ENCODE peak calls at places on chromosomes 3 and 15, in four cellular contexts. One of them, this sample, is unnamed.

GRCh38 chr3:65914740-65915366 is 123.9 kb downstream of the MAGI1 start:
- DNase-seq in upper lobe of right lung: no peak
- DNase-seq in fibroblast of lung: peak; percentile 7
- DNase-seq in epithelial cell of esophagus: no peak
- DNase-seq in this sample: no peak

GRCh38 chr15:32956006-32956405 is 238.2 kb downstream of the GREM1 start:
- DNase-seq in upper lobe of right lung: no peak
- DNase-seq in fibroblast of lung: peak; percentile 96
- DNase-seq in epithelial cell of esophagus: peak; percentile 67
- DNase-seq in this sample: no peak

GRCh38 chr3:66470956-66471686 is 29.7 kb downstream of the LRIG1 start:
- DNase-seq in upper lobe of right lung: no peak
- DNase-seq in fibroblast of lung: no peak
- DNase-seq in epithelial cell of esophagus: no peak
- DNase-seq in this sample: no peak

GRCh38 chr3:185342458-185343169 is 20.3 kb upstream of the MAP3K13 start:
- DNase-seq in upper lobe of right lung: no peak
- DNase-seq in fibroblast of lung: no peak
- DNase-seq in epithelial cell of esophagus: peak; percentile 32
- DNase-seq in this sample: no peak

GRCh38 chr15:77421370-77421700 is 647 bp downstream of the HMG20A start:
- DNase-seq in upper lobe of right lung: no peak
- DNase-seq in fibroblast of lung: no peak
- DNase-seq in epithelial cell of esophagus: peak; percentile 18
- DNase-seq in this sample: no peak

GRCh38 chr15:64536244-64536836 is 76.0 kb downstream of the ZNF609 start:
- DNase-seq in upper lobe of right lung: no peak
- DNase-seq in fibroblast of lung: peak; percentile 78
- DNase-seq in epithelial cell of esophagus: peak; percentile 92
- DNase-seq in this sample: no peak

GRCh38 chr3:67529915-67530314 is 124.5 kb downstream of the SUCLG2 start:
- DNase-seq in upper lobe of right lung: no peak
- DNase-seq in fibroblast of lung: peak; percentile 33
- DNase-seq in epithelial cell of esophagus: no peak
- DNase-seq in this sample: no peak

GRCh38 chr3:137946341-137946973 is 63.5 kb upstream of the CLDN18 start:
- DNase-seq in upper lobe of right lung: peak; percentile 72
- DNase-seq in fibroblast of lung: peak; percentile 72
- DNase-seq in epithelial cell of esophagus: peak; percentile 81
- DNase-seq in this sample: no peak

GRCh38 chr15:34262362-34262761 is 37.5 kb downstream of the EMC4 start:
- DNase-seq in upper lobe of right lung: no peak
- DNase-seq in fibroblast of lung: no peak
- DNase-seq in epithelial cell of esophagus: no peak
- DNase-seq in this sample: no peak

GRCh38 chr3:193546129-193546528 is 8.6 kb downstream of the ATP13A4 start:
- DNase-seq in upper lobe of right lung: no peak
- DNase-seq in fibroblast of lung: no peak
- DNase-seq in epithelial cell of esophagus: peak; percentile 65
- DNase-seq in this sample: no peak

GRCh38 chr15:90560229-90560771 is 30.6 kb downstream of the CRTC3 start:
- DNase-seq in upper lobe of right lung: no peak
- DNase-seq in fibroblast of lung: peak; percentile 95
- DNase-seq in epithelial cell of esophagus: peak; percentile 49
- DNase-seq in this sample: no peak

GRCh38 chr3:189372205-189372764 is 200.5 kb downstream of the TPRG1 start:
- DNase-seq in upper lobe of right lung: no peak
- DNase-seq in fibroblast of lung: no peak
- DNase-seq in epithelial cell of esophagus: no peak
- DNase-seq in this sample: no peak

GRCh38 chr15:35309886-35310285 is 224.8 kb upstream of the NANOGP8 start:
- DNase-seq in upper lobe of right lung: no peak
- DNase-seq in fibroblast of lung: peak; percentile 14
- DNase-seq in epithelial cell of esophagus: peak; percentile 20
- DNase-seq in this sample: no peak

GRCh38 chr15:73010154-73011152 is 41.8 kb upstream of the NEO1 start:
- DNase-seq in upper lobe of right lung: no peak
- DNase-seq in fibroblast of lung: no peak
- DNase-seq in epithelial cell of esophagus: peak; percentile 56
- DNase-seq in this sample: no peak

GRCh38 chr15:64146041-64146440 is 5.5 kb upstream of the SNX22 start:
- DNase-seq in upper lobe of right lung: no peak
- DNase-seq in fibroblast of lung: no peak
- DNase-seq in epithelial cell of esophagus: no peak
- DNase-seq in this sample: no peak

GRCh38 chr3:107966261-107966660 is 124.6 kb downstream of the CD47 start:
- DNase-seq in upper lobe of right lung: no peak
- DNase-seq in fibroblast of lung: no peak
- DNase-seq in epithelial cell of esophagus: no peak
- DNase-seq in this sample: no peak

GRCh38 chr3:151864423-151865101 is 8.9 kb upstream of the SUCNR1 start:
- DNase-seq in upper lobe of right lung: no peak
- DNase-seq in fibroblast of lung: peak; percentile 85
- DNase-seq in epithelial cell of esophagus: peak; percentile 66
- DNase-seq in this sample: no peak

GRCh38 chr3:59510576-59510975 is 460.8 kb upstream of the CFAP20DC start:
- DNase-seq in upper lobe of right lung: no peak
- DNase-seq in fibroblast of lung: no peak
- DNase-seq in epithelial cell of esophagus: no peak
- DNase-seq in this sample: no peak

GRCh38 chr3:175273573-175273972 is 414.4 kb downstream of the NAALADL2 start:
- DNase-seq in upper lobe of right lung: no peak
- DNase-seq in fibroblast of lung: no peak
- DNase-seq in epithelial cell of esophagus: no peak
- DNase-seq in this sample: no peak

GRCh38 chr15:47500823-47501222 is 216.5 kb upstream of the SEMA6D start:
- DNase-seq in upper lobe of right lung: no peak
- DNase-seq in fibroblast of lung: no peak
- DNase-seq in epithelial cell of esophagus: no peak
- DNase-seq in this sample: no peak
- TF ChIP-seq CTCF in upper lobe of right lung: no peak
- TF ChIP-seq CTCF in fibroblast of lung: no peak
- TF ChIP-seq CTCF in epithelial cell of esophagus: no peak
- TF ChIP-seq CTCF in this sample: peak; percentile 64

GRCh38 chr3:8709801-8710524 is 23.6 kb upstream of the CAV3 start:
- DNase-seq in upper lobe of right lung: no peak
- DNase-seq in fibroblast of lung: no peak
- DNase-seq in epithelial cell of esophagus: no peak
- DNase-seq in this sample: no peak
- TF ChIP-seq CTCF in upper lobe of right lung: no peak
- TF ChIP-seq CTCF in fibroblast of lung: no peak
- TF ChIP-seq CTCF in epithelial cell of esophagus: no peak
- TF ChIP-seq CTCF in this sample: no peak

GRCh38 chr3:4814302-4814903 is 164.8 kb upstream of the BHLHE40 start:
- DNase-seq in upper lobe of right lung: peak; percentile 72
- DNase-seq in fibroblast of lung: no peak
- DNase-seq in epithelial cell of esophagus: no peak
- DNase-seq in this sample: no peak

GRCh38 chr3:4812509-4812908 is 166.7 kb upstream of the BHLHE40 start:
- DNase-seq in upper lobe of right lung: no peak
- DNase-seq in fibroblast of lung: no peak
- DNase-seq in epithelial cell of esophagus: no peak
- DNase-seq in this sample: no peak

GRCh38 chr3:4816306-4816705 is 162.9 kb upstream of the BHLHE40 start:
- DNase-seq in upper lobe of right lung: no peak
- DNase-seq in fibroblast of lung: no peak
- DNase-seq in epithelial cell of esophagus: no peak
- DNase-seq in this sample: no peak

GRCh38 chr3:4814904-4815574 is 164.2 kb upstream of the BHLHE40 start:
- DNase-seq in upper lobe of right lung: no peak
- DNase-seq in fibroblast of lung: no peak
- DNase-seq in epithelial cell of esophagus: no peak
- DNase-seq in this sample: no peak

DNA sequence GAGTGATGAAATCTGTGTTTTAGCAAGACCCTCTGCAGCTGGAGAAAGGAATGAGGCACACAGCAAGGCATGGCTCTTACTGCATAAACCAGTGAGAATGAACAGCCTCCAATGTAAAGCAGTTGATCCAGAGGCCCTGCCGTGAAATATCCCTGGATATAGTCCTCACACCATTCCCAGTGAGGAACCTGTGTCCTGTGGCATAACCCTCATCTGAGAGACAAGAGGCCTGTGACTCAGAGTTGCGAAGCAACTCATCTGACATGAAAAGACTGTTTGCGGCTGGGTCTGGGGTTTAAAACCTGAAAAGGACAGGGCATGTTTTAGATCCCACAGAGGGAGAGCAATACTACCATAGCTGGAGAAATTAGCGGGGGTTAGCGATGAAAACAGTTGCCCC is 165.4 kb upstream of the BHLHE40 start:
- DNase-seq in upper lobe of right lung: no peak
- DNase-seq in fibroblast of lung: no peak
- DNase-seq in epithelial cell of esophagus: no peak
- DNase-seq in this sample: no peak
- TF ChIP-seq CTCF in upper lobe of right lung: no peak
- TF ChIP-seq CTCF in fibroblast of lung: no peak
- TF ChIP-seq CTCF in epithelial cell of esophagus: no peak
- TF ChIP-seq CTCF in this sample: no peak

GRCh38 chr15:50180578-50180977 is 1.4 kb upstream of the SLC27A2 start:
- DNase-seq in upper lobe of right lung: no peak
- DNase-seq in fibroblast of lung: no peak
- DNase-seq in epithelial cell of esophagus: no peak
- DNase-seq in this sample: no peak

GRCh38 chr15:50181983-50182232 is at the start of gene SLC27A2:
- DNase-seq in upper lobe of right lung: peak; percentile 76
- DNase-seq in fibroblast of lung: peak; percentile 3
- DNase-seq in epithelial cell of esophagus: peak; percentile 44
- DNase-seq in this sample: no peak

GRCh38 chr15:50183112-50183794 is 1.3 kb downstream of the SLC27A2 start:
- DNase-seq in upper lobe of right lung: no peak
- DNase-seq in fibroblast of lung: no peak
- DNase-seq in epithelial cell of esophagus: no peak
- DNase-seq in this sample: no peak

GRCh38 chr15:50181206-50181982 is 602 bp upstream of the SLC27A2 start:
- DNase-seq in upper lobe of right lung: no peak
- DNase-seq in fibroblast of lung: no peak
- DNase-seq in epithelial cell of esophagus: no peak
- DNase-seq in this sample: no peak

DNA sequence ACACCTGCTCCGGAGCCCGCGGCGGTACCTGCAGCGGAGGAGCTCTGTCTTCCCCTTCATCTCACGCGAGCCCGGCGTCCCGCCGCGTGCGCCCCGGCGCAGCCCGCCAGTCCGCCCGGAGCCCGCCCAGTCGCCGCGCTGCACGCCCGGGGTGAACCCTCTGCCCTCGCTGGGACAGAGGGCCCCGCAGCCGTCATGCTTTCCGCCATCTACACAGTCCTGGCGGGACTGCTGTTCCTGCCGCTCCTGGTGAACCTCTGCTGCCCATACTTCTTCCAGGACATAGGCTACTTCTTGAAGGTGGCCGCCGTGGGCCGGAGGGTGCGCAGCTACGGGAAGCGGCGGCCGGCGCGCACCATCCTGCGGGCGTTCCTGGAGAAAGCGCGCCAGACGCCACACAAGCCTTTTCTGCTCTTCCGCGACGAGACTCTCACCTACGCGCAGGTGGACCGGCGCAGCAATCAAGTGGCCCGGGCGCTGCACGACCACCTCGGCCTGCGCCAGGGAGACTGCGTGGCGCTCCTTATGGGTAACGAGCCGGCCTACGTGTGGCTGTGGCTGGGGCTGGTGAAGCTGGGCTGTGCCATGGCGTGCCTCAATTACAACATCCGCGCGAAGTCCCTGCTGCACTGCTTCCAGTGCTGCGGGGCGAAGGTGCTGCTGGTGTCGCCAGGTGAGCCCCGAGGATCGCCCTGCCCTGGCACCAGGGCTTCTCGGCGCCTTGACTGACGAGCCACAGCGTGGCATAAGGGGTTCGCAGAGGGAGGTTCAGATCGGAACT is 427 bp downstream of the SLC27A2 start:
- DNase-seq in upper lobe of right lung: peak; percentile 69
- DNase-seq in fibroblast of lung: peak; percentile 24
- DNase-seq in epithelial cell of esophagus: peak; percentile 37
- DNase-seq in this sample: no peak
- TF ChIP-seq CTCF in upper lobe of right lung: no peak
- TF ChIP-seq CTCF in fibroblast of lung: no peak
- TF ChIP-seq CTCF in epithelial cell of esophagus: no peak
- TF ChIP-seq CTCF in this sample: peak; percentile 32

GRCh38 chr15:80431635-80432034 is 27.5 kb downstream of the ARNT2 start:
- DNase-seq in upper lobe of right lung: no peak
- DNase-seq in fibroblast of lung: no peak
- DNase-seq in epithelial cell of esophagus: no peak
- DNase-seq in this sample: no peak
- TF ChIP-seq CTCF in upper lobe of right lung: no peak
- TF ChIP-seq CTCF in fibroblast of lung: no peak
- TF ChIP-seq CTCF in epithelial cell of esophagus: no peak
- TF ChIP-seq CTCF in this sample: no peak

DNA sequence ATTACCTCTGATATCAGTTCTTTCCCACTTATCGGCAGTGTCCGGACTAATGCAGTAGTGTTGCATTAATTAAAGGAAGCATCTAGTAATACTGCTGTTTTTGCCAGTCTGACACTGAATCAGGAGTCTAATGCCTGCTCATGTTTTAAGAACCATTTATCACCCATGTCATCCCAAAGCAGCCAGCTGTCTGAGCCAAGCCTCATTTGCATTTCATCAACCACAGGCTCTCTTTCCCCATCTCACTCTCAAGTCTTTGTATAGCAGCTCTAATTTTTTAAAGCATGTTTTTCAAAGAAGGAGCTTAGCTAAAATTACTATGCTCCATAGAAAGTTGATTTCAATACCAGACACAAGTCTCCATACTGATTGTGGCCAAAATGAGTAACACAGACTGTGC is 740.7 kb downstream of the ROBO2 start:
- DNase-seq in upper lobe of right lung: no peak
- DNase-seq in fibroblast of lung: no peak
- DNase-seq in epithelial cell of esophagus: no peak
- DNase-seq in this sample: no peak
- TF ChIP-seq CTCF in upper lobe of right lung: no peak
- TF ChIP-seq CTCF in fibroblast of lung: no peak
- TF ChIP-seq CTCF in epithelial cell of esophagus: no peak
- TF ChIP-seq CTCF in this sample: no peak

GRCh38 chr3:160949460-160949859 is 155.7 kb downstream of the B3GALNT1 start:
- DNase-seq in upper lobe of right lung: no peak
- DNase-seq in fibroblast of lung: no peak
- DNase-seq in epithelial cell of esophagus: no peak
- DNase-seq in this sample: no peak
- TF ChIP-seq CTCF in upper lobe of right lung: no peak
- TF ChIP-seq CTCF in fibroblast of lung: no peak
- TF ChIP-seq CTCF in epithelial cell of esophagus: no peak
- TF ChIP-seq CTCF in this sample: no peak

GRCh38 chr3:155859859-155860258 is 5.6 kb upstream of the SLC33A1 start:
- DNase-seq in upper lobe of right lung: no peak
- DNase-seq in fibroblast of lung: peak; percentile 38
- DNase-seq in epithelial cell of esophagus: no peak
- DNase-seq in this sample: no peak
- TF ChIP-seq CTCF in upper lobe of right lung: peak; percentile 21
- TF ChIP-seq CTCF in fibroblast of lung: peak; percentile 33
- TF ChIP-seq CTCF in epithelial cell of esophagus: no peak
- TF ChIP-seq CTCF in this sample: peak; percentile 79

GRCh38 chr15:52113708-52114107 is 1.1 kb upstream of the BCL2L10 start:
- DNase-seq in upper lobe of right lung: no peak
- DNase-seq in fibroblast of lung: no peak
- DNase-seq in epithelial cell of esophagus: no peak
- DNase-seq in this sample: no peak
- TF ChIP-seq CTCF in upper lobe of right lung: no peak
- TF ChIP-seq CTCF in fibroblast of lung: no peak
- TF ChIP-seq CTCF in epithelial cell of esophagus: no peak
- TF ChIP-seq CTCF in this sample: no peak

This sample was measured in chondrocyte.